ENCODE peak calls at places on chromosome 11, in nine cellular contexts. W is endothelial cell, Z is ascending aorta, A is A549, K is chondrocyte, P is MCF 10A, N is mucosa of descending colon, X is Calu3, S is activated B cell treated with CpG ODN at 0.5 μM for 24 hours. O is an unnamed sample.
A peak's percentile ranks its signal among the peaks of the same experiment; 100 is the strongest.

GRCh38 chr11:102196816-102197215 is 86.6 kb downstream of the YAP1 start:
- DNase-seq in A (no peak), S (no peak), N (no peak), W (no peak), Z (no peak), K (no peak), P (no peak), X (no peak), O (no peak)

GRCh38 chr11:73177380-73178091 is 35.4 kb upstream of the FCHSD2 start:
- DNase-seq in W (no peak), X (peak; percentile 30), A (no peak), P (no peak), S (no peak), N (no peak), K (no peak), Z (peak; percentile 86), O (peak; percentile 61)

GRCh38 chr11:46360878-46361277 is 13.6 kb downstream of the DGKZ start:
- DNase-seq in X (no peak), W (no peak), K (no peak), N (no peak), P (no peak), A (no peak), S (no peak), Z (no peak), O (no peak)

GRCh38 chr11:64856382-64857227 is 12.2 kb upstream of the CDC42BPG start:
- DNase-seq in K (peak; percentile 71), S (peak; percentile 45), Z (peak; percentile 98), A (peak; percentile 81), N (peak; percentile 53), X (peak; percentile 91), P (peak; percentile 97), W (no peak), O (no peak)

GRCh38 chr11:115751244-115751643 is 247.0 kb upstream of the CADM1 start:
- DNase-seq in A (no peak), S (no peak), N (no peak), P (no peak), W (no peak), K (no peak), Z (no peak), X (no peak), O (no peak)

GRCh38 chr11:120579601-120580000 is 68.1 kb downstream of the GRIK4 start:
- DNase-seq in A (no peak), N (no peak), S (no peak), Z (no peak), P (no peak), X (no peak), K (no peak), W (no peak), O (no peak)

GRCh38 chr11:37972691-37973090 is 1374.7 kb upstream of the RAG2 start:
- DNase-seq in W (no peak), N (no peak), X (no peak), K (no peak), Z (no peak), S (no peak), P (no peak), A (no peak), O (no peak)

GRCh38 chr11:1262172-1263006 is 39.5 kb downstream of the MUC5B start:
- DNase-seq in S (peak; percentile 74), X (peak; percentile 95), P (peak; percentile 91), A (peak; percentile 67), W (peak; percentile 81), Z (peak; percentile 94), K (no peak), N (peak; percentile 94), O (peak; percentile 89)

GRCh38 chr11:20367313-20367948 is 3.9 kb downstream of the HTATIP2 start:
- DNase-seq in K (no peak), X (peak; percentile 44), Z (peak; percentile 80), P (peak; percentile 91), A (peak; percentile 90), W (no peak), S (no peak), N (no peak), O (no peak)

GRCh38 chr11:10634407-10634806 is 59.1 kb downstream of the IRAG1 start:
- DNase-seq in P (no peak), K (no peak), S (no peak), A (no peak), X (no peak), N (no peak), Z (no peak), W (no peak), O (no peak)

GRCh38 chr11:12288934-12289666 is 88.3 kb upstream of the PARVA start:
- DNase-seq in P (no peak), X (no peak), K (no peak), W (no peak), A (no peak), S (no peak), Z (peak; percentile 73), N (no peak), O (no peak)

GRCh38 chr11:14537134-14537599 is 17.0 kb upstream of the PSMA1 start:
- DNase-seq in Z (no peak), X (peak; percentile 22), S (no peak), P (peak; percentile 35), W (no peak), K (no peak), A (peak; percentile 65), N (no peak), O (no peak)

GRCh38 chr11:75627879-75628668 is 40.8 kb downstream of the MAP6 start:
- DNase-seq in P (no peak), A (no peak), Z (no peak), N (no peak), S (no peak), K (no peak), W (no peak), X (no peak), O (no peak)

GRCh38 chr11:128477811-128478210 is 109.5 kb downstream of the ETS1 start:
- DNase-seq in X (no peak), K (no peak), P (no peak), Z (no peak), S (no peak), A (no peak), W (no peak), N (no peak), O (no peak)

GRCh38 chr11:48012051-48012391 is 31.7 kb downstream of the PTPRJ start:
- DNase-seq in N (no peak), S (no peak), X (no peak), P (no peak), W (no peak), A (no peak), Z (no peak), K (peak; percentile 26), O (no peak)

GRCh38 chr11:67281552-67282150 is 7.5 kb upstream of the ANKRD13D start:
- DNase-seq in X (no peak), S (no peak), W (no peak), P (no peak), K (peak; percentile 85), Z (no peak), A (no peak), N (peak; percentile 22), O (no peak)

GRCh38 chr11:61162092-61162935 is 1.1 kb upstream of the VPS37C start:
- DNase-seq in A (peak; percentile 20), N (no peak), P (peak; percentile 60), X (no peak), K (no peak), S (no peak), W (no peak), Z (no peak), O (no peak)

GRCh38 chr11:123255909-123256308 is 60.9 kb upstream of the CLMP start:
- DNase-seq in S (no peak), X (no peak), Z (no peak), N (no peak), K (no peak), A (no peak), P (no peak), W (no peak), O (no peak)

GRCh38 chr11:76735218-76735480 is 48.0 kb upstream of the TSKU start:
- DNase-seq in Z (no peak), K (no peak), X (no peak), A (no peak), P (no peak), W (no peak), N (no peak), S (no peak), O (no peak)

GRCh38 chr11:75982309-75982708 is 167.3 kb downstream of the UVRAG start:
- DNase-seq in Z (no peak), P (no peak), S (no peak), A (no peak), X (no peak), K (no peak), N (no peak), W (no peak), O (no peak)

GRCh38 chr11:123184531-123184930 is 10.5 kb downstream of the CLMP start:
- DNase-seq in P (no peak), A (no peak), N (no peak), Z (no peak), X (no peak), K (no peak), W (no peak), S (no peak), O (no peak)

GRCh38 chr11:83641511-83641910 is 355.3 kb upstream of the CCDC90B start:
- DNase-seq in Z (peak; percentile 52), W (no peak), N (no peak), S (no peak), X (no peak), K (no peak), A (no peak), P (no peak), O (no peak)

GRCh38 chr11:71446942-71447688 is 1.1 kb downstream of the DHCR7 start:
- DNase-seq in W (no peak), P (peak; percentile 87), S (no peak), Z (peak; percentile 73), N (peak; percentile 42), X (no peak), K (no peak), A (no peak), O (peak; percentile 83)

GRCh38 chr11:8354622-8355417 is 91.1 kb upstream of the LMO1 start:
- DNase-seq in X (peak; percentile 24), S (no peak), N (no peak), W (no peak), A (no peak), Z (no peak), K (peak; percentile 41), P (no peak), O (no peak)
- TF ChIP-seq CTCF in X (no peak), S (no peak), N (no peak), W (no peak), A (no peak), Z (no peak), K (peak; percentile 52), P (no peak), O (no peak)

GRCh38 chr11:28017816-28018215 is 90.1 kb downstream of the KIF18A start:
- DNase-seq in P (peak; percentile 53), W (no peak), Z (no peak), N (no peak), A (no peak), S (no peak), K (no peak), X (no peak), O (no peak)
- TF ChIP-seq CTCF in P (no peak), W (no peak), Z (no peak), N (no peak), A (no peak), S (no peak), K (no peak), X (no peak), O (no peak)

GRCh38 chr11:107018902-107019493 is 722 bp upstream of the GUCY1A2 start:
- DNase-seq in X (peak; percentile 48), S (no peak), Z (peak; percentile 59), K (peak; percentile 94), P (peak; percentile 67), A (peak; percentile 36), W (peak; percentile 74), N (peak; percentile 29), O (peak; percentile 59)
- TF ChIP-seq CTCF in X (no peak), S (no peak), Z (no peak), K (no peak), P (no peak), A (no peak), W (no peak), N (no peak), O (no peak)

GRCh38 chr11:57476883-57477506 is 16.7 kb downstream of the RTN4RL2 start:
- DNase-seq in X (peak; percentile 66), A (peak; percentile 75), N (peak; percentile 72), Z (no peak), S (peak; percentile 20), W (peak; percentile 47), K (no peak), P (no peak), O (no peak)
- TF ChIP-seq CTCF in X (peak; percentile 67), A (peak; percentile 19), N (peak; percentile 41), Z (peak; percentile 43), S (no peak), W (peak; percentile 7), K (peak; percentile 63), P (peak; percentile 23), O (no peak)